ENCODE peak calls at places on chromosomes 12 and 14, in ten cellular contexts. K is omental fat pad; O is AG09309; P is CD4-positive, alpha-beta T cell; T is WERI-Rb-1; W is tibial nerve; X is Calu3; N is fibroblast of villous mesenchyme; M is cardiac fibroblast; Q is hepatocyte. L is an unnamed sample.

GRCh38 chr12:100141998-100142850 is 450 bp downstream of the BLTP3B start:
- DNase-seq in K (no peak), O (no peak), P (peak), T (peak), W (no peak), X (peak), N (peak), M (peak), Q (peak), L (peak)

GRCh38 chr12:29223936-29224921 is 75.2 kb downstream of the FAR2 start:
- DNase-seq in K (no peak), O (no peak), P (no peak), T (no peak), W (no peak), X (no peak), N (no peak), M (no peak), Q (no peak), L (no peak)

GRCh38 chr12:56103066-56103711 is 1.2 kb upstream of the PA2G4 start:
- DNase-seq in K (no peak), O (no peak), P (no peak), T (no peak), W (no peak), X (no peak), N (no peak), M (no peak), Q (no peak), L (no peak)

GRCh38 chr14:88352299-88353097 is 29.4 kb upstream of the KCNK10 start:
- DNase-seq in K (no peak), O (no peak), P (no peak), T (no peak), W (no peak), X (no peak), N (no peak), M (peak), Q (no peak), L (no peak)

GRCh38 chr14:93105362-93105761 is 10.4 kb downstream of the ITPK1 start:
- DNase-seq in K (no peak), O (peak), P (no peak), T (no peak), W (no peak), X (no peak), N (peak), M (peak), Q (no peak), L (peak)

GRCh38 chr12:57515934-57516541 is 4.3 kb downstream of the DDIT3 start:
- DNase-seq in K (no peak), O (no peak), P (no peak), T (no peak), W (no peak), X (no peak), N (no peak), M (peak), Q (no peak), L (no peak)

GRCh38 chr12:716506-716905 is 35.9 kb upstream of the WNK1 start:
- DNase-seq in K (no peak), O (no peak), P (no peak), T (no peak), W (no peak), X (no peak), N (no peak), M (peak), Q (peak), L (no peak)

GRCh38 chr12:51873251-51873994 is 14.5 kb upstream of the ANKRD33 start:
- DNase-seq in K (no peak), O (no peak), P (no peak), T (peak), W (no peak), X (no peak), N (no peak), M (no peak), Q (no peak), L (no peak)

GRCh38 chr12:129276408-129277042 is 423.2 kb downstream of the GLT1D1 start:
- DNase-seq in K (no peak), O (no peak), P (no peak), T (no peak), W (no peak), X (no peak), N (no peak), M (no peak), Q (no peak), L (no peak)

GRCh38 chr14:24674204-24674970 is 40.4 kb upstream of the GZMB start:
- DNase-seq in K (no peak), O (no peak), P (no peak), T (no peak), W (no peak), X (no peak), N (no peak), M (no peak), Q (no peak), L (no peak)

GRCh38 chr12:32566663-32567634 is 112.2 kb upstream of the DNM1L start:
- DNase-seq in K (no peak), O (no peak), P (no peak), T (no peak), W (no peak), X (peak), N (no peak), M (no peak), Q (no peak), L (no peak)

GRCh38 chr14:24300326-24300980 is 803 bp downstream of the NOP9 start:
- DNase-seq in K (no peak), O (no peak), P (no peak), T (no peak), W (no peak), X (no peak), N (no peak), M (no peak), Q (no peak), L (no peak)

GRCh38 chr12:108570743-108571603 is 8.6 kb downstream of the ISCU start:
- DNase-seq in K (no peak), O (no peak), P (no peak), T (no peak), W (no peak), X (no peak), N (peak), M (peak), Q (no peak), L (peak)

GRCh38 chr14:37889087-37889486 is 293.7 kb downstream of the TTC6 start:
- DNase-seq in K (no peak), O (no peak), P (no peak), T (no peak), W (no peak), X (no peak), N (no peak), M (no peak), Q (no peak), L (no peak)

GRCh38 chr12:130563322-130563721 is 152.8 kb downstream of the RIMBP2 start:
- DNase-seq in K (no peak), O (no peak), P (no peak), T (no peak), W (no peak), X (no peak), N (no peak), M (no peak), Q (no peak), L (no peak)

GRCh38 chr12:116687888-116688287 is 50.0 kb downstream of the SPRING1 start:
- DNase-seq in K (no peak), O (no peak), P (peak), T (peak), W (no peak), X (peak), N (no peak), M (peak), Q (peak), L (no peak)

GRCh38 chr12:104055686-104056388 is 5.8 kb upstream of the GLT8D2 start:
- DNase-seq in K (peak), O (no peak), P (no peak), T (peak), W (no peak), X (no peak), N (peak), M (peak), Q (no peak), L (no peak)

GRCh38 chr12:78470354-78471195 is 394.0 kb upstream of the SYT1 start:
- DNase-seq in K (no peak), O (peak), P (no peak), T (peak), W (no peak), X (peak), N (peak), M (peak), Q (peak), L (no peak)

GRCh38 chr12:54280401-54281260 is at the start of gene HNRNPA1:
- DNase-seq in K (peak), O (peak), P (peak), T (peak), W (peak), X (peak), N (peak), M (peak), Q (peak), L (peak)

GRCh38 chr12:132422057-132423043 is 67.6 kb upstream of the FBRSL1 start:
- DNase-seq in K (no peak), O (no peak), P (no peak), T (peak), W (no peak), X (no peak), N (peak), M (no peak), Q (no peak), L (no peak)

GRCh38 chr12:118544569-118544968 is 168.2 kb downstream of the SUDS3 start:
- DNase-seq in K (no peak), O (no peak), P (no peak), T (no peak), W (no peak), X (peak), N (peak), M (no peak), Q (no peak), L (no peak)

GRCh38 chr14:58356268-58356667 is 39.5 kb upstream of the TOMM20L start:
- DNase-seq in K (no peak), O (no peak), P (no peak), T (no peak), W (no peak), X (no peak), N (no peak), M (no peak), Q (no peak), L (no peak)

GRCh38 chr12:69415471-69416275 is 54.5 kb upstream of the FRS2 start:
- DNase-seq in K (peak), O (peak), P (no peak), T (peak), W (peak), X (peak), N (peak), M (peak), Q (peak), L (peak)

GRCh38 chr12:27504506-27504905 is 19.5 kb upstream of the PPFIBP1 start:
- DNase-seq in K (no peak), O (no peak), P (no peak), T (no peak), W (no peak), X (no peak), N (no peak), M (no peak), Q (no peak), L (no peak)

GRCh38 chr12:132836803-132837331 is 8.2 kb upstream of the GOLGA3 start:
- DNase-seq in K (no peak), O (no peak), P (no peak), T (no peak), W (no peak), X (no peak), N (no peak), M (no peak), Q (no peak), L (no peak)

GRCh38 chr14:100575266-100575995 is 11.8 kb downstream of the BEGAIN start:
- DNase-seq in K (no peak), O (no peak), P (no peak), T (no peak), W (no peak), X (no peak), N (no peak), M (no peak), Q (no peak), L (no peak)

GRCh38 chr12:117119592-117120198 is 20.5 kb upstream of the TESC start:
- DNase-seq in K (no peak), O (no peak), P (no peak), T (peak), W (no peak), X (peak), N (peak), M (no peak), Q (peak), L (no peak)

GRCh38 chr12:116266631-116267349 is 10.7 kb downstream of the MED13L start:
- DNase-seq in K (no peak), O (no peak), P (no peak), T (no peak), W (no peak), X (no peak), N (peak), M (peak), Q (no peak), L (no peak)

GRCh38 chr12:11839093-11839641 is 189.7 kb downstream of the ETV6 start:
- DNase-seq in K (no peak), O (no peak), P (no peak), T (no peak), W (no peak), X (peak), N (peak), M (peak), Q (no peak), L (no peak)

GRCh38 chr12:115646210-115646609 is 631.3 kb downstream of the MED13L start:
- DNase-seq in K (no peak), O (no peak), P (no peak), T (no peak), W (no peak), X (no peak), N (no peak), M (no peak), Q (no peak), L (no peak)

GRCh38 chr12:8581098-8581784 is 31.4 kb downstream of the AICDA start:
- DNase-seq in K (no peak), O (no peak), P (no peak), T (no peak), W (no peak), X (no peak), N (no peak), M (no peak), Q (no peak), L (no peak)

GRCh38 chr12:96811083-96811482 is 96.0 kb upstream of the NEDD1 start:
- DNase-seq in K (no peak), O (peak), P (no peak), T (no peak), W (no peak), X (peak), N (peak), M (peak), Q (peak), L (no peak)

GRCh38 chr14:101118746-101119610 is 215.5 kb upstream of the RTL1 start:
- DNase-seq in K (peak), O (no peak), P (no peak), T (no peak), W (peak), X (no peak), N (no peak), M (no peak), Q (no peak), L (peak)

GRCh38 chr14:89212386-89213235 is 204.4 kb downstream of the FOXN3 start:
- DNase-seq in K (no peak), O (no peak), P (no peak), T (no peak), W (no peak), X (no peak), N (no peak), M (no peak), Q (no peak), L (no peak)

DNA sequence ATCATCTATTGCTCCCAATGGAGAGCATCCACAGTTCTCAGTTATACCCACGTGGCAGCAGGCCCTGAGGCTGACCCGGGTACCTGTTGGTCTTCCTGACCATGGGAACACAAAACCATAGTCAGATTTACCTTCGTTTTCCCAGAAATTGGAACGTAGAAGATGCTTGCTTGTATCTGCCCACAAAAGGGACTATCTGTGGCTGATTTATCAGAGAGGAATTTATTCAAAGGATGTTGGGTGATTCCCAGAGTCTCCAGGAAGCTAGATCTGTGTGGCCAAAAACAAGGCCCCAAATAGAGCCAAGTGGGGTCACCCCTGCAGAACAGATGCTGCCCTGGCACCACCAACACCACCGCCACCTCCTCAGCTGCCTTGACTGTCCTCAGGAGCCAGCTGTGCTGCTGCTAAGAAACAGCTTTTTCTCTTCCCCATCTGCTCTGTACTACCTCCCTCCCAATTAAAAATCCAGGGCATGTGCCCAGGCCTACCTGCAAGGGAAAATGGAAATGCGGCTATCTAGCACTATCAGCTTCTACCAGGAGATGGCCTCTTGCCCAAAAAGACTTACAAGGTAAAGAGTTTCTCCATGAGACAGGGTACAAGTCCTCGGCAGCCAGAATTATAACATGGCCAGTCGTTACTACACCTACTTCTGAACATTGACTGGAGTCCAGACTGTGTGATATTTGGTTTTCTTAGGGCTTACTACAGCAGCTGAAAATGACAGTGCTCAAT is 128.6 kb upstream of the PLEKHG7 start:
- DNase-seq in K (no peak), O (no peak), P (no peak), T (peak), W (no peak), X (peak), N (peak), M (no peak), Q (no peak), L (no peak)
- TF ChIP-seq CTCF in K (no peak), O (peak), P (peak), T (peak), W (no peak), X (no peak), N (peak), M (peak), Q (peak), L (no peak)

GRCh38 chr12:122200541-122201175 is 2.9 kb upstream of the B3GNT4 start:
- DNase-seq in K (no peak), O (no peak), P (no peak), T (peak), W (no peak), X (no peak), N (no peak), M (no peak), Q (no peak), L (peak)
- TF ChIP-seq CTCF in K (no peak), O (no peak), P (no peak), T (peak), W (no peak), X (no peak), N (no peak), M (no peak), Q (no peak), L (no peak)

DNA sequence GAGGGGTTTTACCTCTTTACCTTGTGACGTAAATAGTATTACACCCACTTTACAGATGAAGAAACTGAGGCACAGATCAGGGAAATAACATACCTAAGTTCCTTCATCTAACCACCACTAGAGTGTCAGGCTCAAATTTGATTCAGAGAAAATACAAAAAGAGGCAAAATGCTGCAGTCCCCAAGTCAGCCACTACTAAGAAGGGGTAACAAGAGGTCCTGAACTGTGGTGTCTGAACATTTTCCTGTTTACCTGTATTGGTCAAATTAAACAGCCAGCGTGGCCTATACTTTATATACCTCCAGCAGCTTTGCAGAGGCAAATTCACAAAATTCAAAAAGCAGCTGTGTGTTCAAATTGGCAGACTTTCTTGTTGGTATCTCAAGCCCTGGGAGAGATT is 92.0 kb downstream of the TBX5 start:
- DNase-seq in K (no peak), O (no peak), P (no peak), T (no peak), W (no peak), X (no peak), N (no peak), M (no peak), Q (no peak), L (no peak)
- TF ChIP-seq CTCF in K (no peak), O (no peak), P (no peak), T (no peak), W (no peak), X (no peak), N (no peak), M (no peak), Q (no peak), L (no peak)

GRCh38 chr12:50101663-50102062 is 2.1 kb upstream of the GPD1 start:
- DNase-seq in K (no peak), O (no peak), P (no peak), T (peak), W (no peak), X (no peak), N (peak), M (peak), Q (peak), L (no peak)
- TF ChIP-seq CTCF in K (no peak), O (peak), P (no peak), T (peak), W (peak), X (no peak), N (peak), M (peak), Q (peak), L (peak)

DNA sequence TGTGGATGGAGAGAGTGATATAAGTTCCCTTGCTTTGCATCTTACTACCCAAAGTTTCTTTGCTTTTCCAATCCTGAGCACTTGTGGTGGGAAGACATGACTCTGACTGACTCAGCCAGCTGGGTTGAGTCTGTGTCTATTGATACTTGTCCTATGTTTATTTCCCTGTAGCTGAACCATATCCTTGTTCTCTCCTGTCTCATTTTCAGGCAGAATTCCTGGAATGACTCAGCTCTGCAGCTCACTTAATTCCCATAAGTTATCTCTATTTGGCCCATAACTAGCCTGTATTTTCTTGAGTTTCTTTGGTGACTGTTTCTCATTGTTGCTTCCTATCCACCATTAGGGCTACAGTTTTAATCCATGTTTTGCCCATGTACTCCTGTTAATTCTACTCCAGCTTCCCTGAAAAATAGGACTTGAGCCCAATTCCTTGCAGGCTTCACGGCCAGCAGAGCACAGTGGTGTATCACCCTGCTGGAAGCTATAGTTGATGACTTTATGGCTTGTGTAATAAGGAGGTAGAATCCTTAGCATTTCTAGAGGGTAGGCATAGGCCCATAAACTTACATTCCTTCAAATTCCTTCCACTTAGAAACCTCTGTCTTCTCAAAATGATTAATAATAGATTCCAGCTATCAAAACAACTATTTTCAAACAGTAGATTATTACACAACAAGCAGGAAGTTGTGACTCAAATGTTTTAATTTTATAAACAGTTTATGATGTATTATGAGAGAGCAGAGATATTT is 183.1 kb downstream of the TMTC3 start:
- DNase-seq in K (no peak), O (peak), P (no peak), T (no peak), W (no peak), X (no peak), N (peak), M (peak), Q (peak), L (no peak)
- TF ChIP-seq CTCF in K (no peak), O (peak), P (no peak), T (no peak), W (no peak), X (no peak), N (peak), M (peak), Q (no peak), L (no peak)